ENCODE peak calls at places on chromosomes 5 and 9, in ten cellular contexts. M is Ammon's horn; T is stimulated activated naive CD8-positive, alpha-beta T cell treated with anti-CD3 and anti-CD28 coated beads, Interleukin-15, amount 100 ng/mL, for 72 hours; D is neural crest cell; X is HuH-7; I is left colon; V is GM04504; O is NB4; E is activated T-cell treated with anti-CD3 and anti-CD28 coated beads, Interleukin-2, amount 50 U/mL, for 72 hours; R is bronchial epithelial cell. F is an unnamed sample.

GRCh38 chr9:115668506-115668905 is 485.1 kb upstream of the PAPPA start:
- DNase-seq in I (no peak), E (no peak), M (no peak), X (no peak), V (peak), D (no peak), O (no peak), T (no peak), R (peak), F (no peak)

GRCh38 chr9:71928806-71929205 is 17.4 kb downstream of the C9orf85 start:
- DNase-seq in V (no peak), T (no peak), R (no peak), I (no peak), E (no peak), M (no peak), D (no peak), X (no peak), O (no peak), F (no peak)

GRCh38 chr5:178208540-178209227 is 4.4 kb downstream of the HNRNPAB start:
- DNase-seq in X (peak), V (no peak), E (no peak), M (no peak), I (peak), D (no peak), T (no peak), R (no peak), O (peak), F (no peak)

GRCh38 chr5:146528232-146528631 is 12.2 kb upstream of the GPR151 start:
- DNase-seq in V (no peak), D (no peak), I (no peak), E (no peak), O (peak), R (no peak), M (peak), T (no peak), X (no peak), F (no peak)

GRCh38 chr9:104269374-104269773 is 175.3 kb downstream of the SMC2 start:
- DNase-seq in M (no peak), X (no peak), R (no peak), I (no peak), E (no peak), V (no peak), T (no peak), O (no peak), D (no peak), F (no peak)

GRCh38 chr5:181166812-181167733 is 19.7 kb downstream of the OR2V2 start:
- DNase-seq in R (no peak), M (no peak), E (no peak), T (no peak), O (no peak), V (no peak), D (no peak), X (no peak), I (no peak), F (no peak)

GRCh38 chr9:119195521-119195920 is 173.7 kb downstream of the BRINP1 start:
- DNase-seq in D (no peak), R (no peak), I (no peak), T (no peak), E (no peak), V (no peak), O (no peak), M (no peak), X (no peak), F (no peak)

GRCh38 chr5:132486318-132487094 is 4.1 kb downstream of the IRF1 start:
- DNase-seq in T (no peak), D (no peak), V (no peak), X (no peak), E (no peak), O (no peak), R (no peak), M (no peak), I (peak), F (no peak)

GRCh38 chr9:121053544-121053943 is 3.5 kb upstream of the C5 start:
- DNase-seq in V (no peak), T (no peak), X (peak), O (no peak), R (no peak), E (no peak), M (no peak), D (no peak), I (no peak), F (no peak)

GRCh38 chr5:120228262-120229031 is 235.7 kb upstream of the PRR16 start:
- DNase-seq in E (no peak), X (peak), O (peak), T (no peak), R (no peak), I (no peak), D (no peak), V (no peak), M (no peak), F (no peak)

GRCh38 chr9:123471843-123472570 is 116.0 kb downstream of the CRB2 start:
- DNase-seq in I (no peak), M (no peak), D (no peak), X (no peak), E (no peak), V (no peak), T (no peak), O (peak), R (no peak), F (no peak)

GRCh38 chr5:5978501-5979361 is 399.6 kb downstream of the MED10 start:
- DNase-seq in O (no peak), T (no peak), I (no peak), E (no peak), X (no peak), D (no peak), R (no peak), M (peak), V (no peak), F (no peak)

GRCh38 chr5:168085321-168086040 is 206.0 kb upstream of the WWC1 start:
- DNase-seq in I (no peak), M (no peak), D (no peak), V (no peak), X (no peak), E (no peak), T (no peak), O (no peak), R (no peak), F (no peak)

GRCh38 chr5:38138574-38138973 is 119.8 kb upstream of the EGFLAM start:
- DNase-seq in D (no peak), V (no peak), I (no peak), O (no peak), T (no peak), M (no peak), E (no peak), R (no peak), X (no peak), F (no peak)

GRCh38 chr5:52491071-52491828 is 296.5 kb upstream of the ITGA1 start:
- DNase-seq in I (no peak), T (no peak), X (no peak), M (no peak), E (no peak), R (no peak), D (no peak), V (no peak), O (no peak), F (no peak)

GRCh38 chr5:174919351-174919750 is 195.0 kb downstream of the MSX2 start:
- DNase-seq in I (no peak), D (no peak), V (no peak), X (no peak), M (no peak), R (no peak), E (no peak), O (no peak), T (no peak), F (no peak)

GRCh38 chr5:159067201-159067600 is 32.5 kb downstream of the EBF1 start:
- DNase-seq in X (no peak), T (no peak), V (no peak), E (no peak), I (no peak), D (no peak), R (no peak), M (no peak), O (no peak), F (no peak)

GRCh38 chr9:106930477-106930876 is 67.5 kb downstream of the ZNF462 start:
- DNase-seq in V (no peak), X (peak), I (no peak), O (no peak), T (no peak), R (no peak), M (no peak), E (no peak), D (no peak), F (no peak)

GRCh38 chr9:94937214-94937903 is 210.9 kb downstream of the AOPEP start:
- DNase-seq in X (no peak), V (peak), E (no peak), T (no peak), D (no peak), I (no peak), M (no peak), O (peak), R (peak), F (no peak)

GRCh38 chr5:124157320-124157719 is 589.1 kb downstream of the ZNF608 start:
- DNase-seq in I (no peak), D (no peak), T (no peak), X (no peak), O (peak), E (no peak), M (no peak), V (no peak), R (no peak), F (no peak)

GRCh38 chr5:139738777-139739611 is 56.6 kb upstream of the PSD2 start:
- DNase-seq in M (no peak), D (no peak), E (no peak), R (peak), X (no peak), O (no peak), I (no peak), T (no peak), V (no peak), F (no peak)

GRCh38 chr9:116372786-116373185 is 219.2 kb downstream of the PAPPA start:
- DNase-seq in M (no peak), R (no peak), E (no peak), X (no peak), T (no peak), D (no peak), I (no peak), V (no peak), O (no peak), F (no peak)

GRCh38 chr5:168851902-168852321 is 272.7 kb upstream of the PANK3 start:
- DNase-seq in I (no peak), D (no peak), V (peak), M (peak), E (peak), R (peak), T (peak), X (no peak), O (peak), F (peak)

GRCh38 chr5:135392256-135392655 is 6.8 kb downstream of the MACROH2A1 start:
- DNase-seq in D (no peak), X (no peak), T (no peak), R (no peak), I (no peak), E (peak), O (peak), V (peak), M (peak), F (no peak)

GRCh38 chr5:74492230-74492629 is 148.3 kb downstream of the ENC1 start:
- DNase-seq in O (no peak), I (no peak), R (no peak), T (no peak), D (no peak), M (no peak), V (no peak), E (no peak), X (no peak), F (no peak)

GRCh38 chr5:137730331-137730730 is 5.6 kb downstream of the KLHL3 start:
- DNase-seq in T (no peak), O (no peak), I (no peak), D (no peak), V (no peak), M (no peak), X (no peak), E (no peak), R (peak), F (no peak)

GRCh38 chr5:128708841-128709240 is 170.8 kb upstream of the FBN2 start:
- DNase-seq in X (no peak), V (no peak), T (no peak), E (no peak), O (no peak), I (no peak), M (no peak), D (no peak), R (peak), F (no peak)

GRCh38 chr9:91182831-91183230 is 178.9 kb downstream of the AUH start:
- DNase-seq in R (no peak), I (no peak), E (no peak), M (no peak), V (no peak), X (no peak), O (no peak), T (no peak), D (no peak), F (no peak)